ENCODE peak calls at places on chromosomes 6 and 20, in seven cellular contexts. I is neural progenitor cell, L is HCT116, W is GM23248, O is hepatocyte, X is MM.1S, J is GM23338. K is an unnamed sample.

GRCh38 chr6:102398788-102399390 is 1005.4 kb downstream of the GRIK2 start:
- DNase-seq in X (no peak), O (no peak), J (peak; percentile 37), W (no peak), L (no peak), I (no peak), K (no peak)

GRCh38 chr20:1434571-1435336 is 31.9 kb downstream of the NSFL1C start:
- DNase-seq in O (no peak), I (no peak), W (peak; percentile 91), L (no peak), J (peak; percentile 54), X (peak; percentile 93), K (peak; percentile 88)

GRCh38 chr20:31485450-31486339 is 10.6 kb downstream of the REM1 start:
- DNase-seq in O (peak; percentile 49), X (no peak), I (no peak), W (peak; percentile 58), L (no peak), J (peak; percentile 80), K (no peak)

GRCh38 chr6:127190552-127190951 is 72.1 kb downstream of the RSPO3 start:
- DNase-seq in L (peak; percentile 34), O (peak; percentile 46), I (peak; percentile 36), J (peak; percentile 52), X (peak; percentile 32), W (peak; percentile 80), K (peak; percentile 41)

GRCh38 chr20:10113746-10114145 is 79.0 kb downstream of the ANKEF1 start:
- DNase-seq in X (no peak), L (no peak), W (peak; percentile 32), I (no peak), O (no peak), J (no peak), K (peak; percentile 63)

GRCh38 chr6:30163090-30163917 is at the start of gene TRIM15:
- DNase-seq in X (no peak), L (peak; percentile 73), I (peak; percentile 13), W (peak; percentile 18), O (peak; percentile 78), J (peak; percentile 66), K (no peak)

GRCh38 chr20:57174737-57175136 is 91.7 kb downstream of the BMP7 start:
- DNase-seq in L (no peak), J (no peak), I (no peak), O (no peak), W (no peak), X (no peak), K (no peak)

GRCh38 chr6:149323925-149324324 is 6.4 kb downstream of the TAB2 start:
- DNase-seq in W (no peak), X (no peak), I (peak; percentile 28), O (no peak), L (no peak), J (peak; percentile 38), K (no peak)

DNA sequence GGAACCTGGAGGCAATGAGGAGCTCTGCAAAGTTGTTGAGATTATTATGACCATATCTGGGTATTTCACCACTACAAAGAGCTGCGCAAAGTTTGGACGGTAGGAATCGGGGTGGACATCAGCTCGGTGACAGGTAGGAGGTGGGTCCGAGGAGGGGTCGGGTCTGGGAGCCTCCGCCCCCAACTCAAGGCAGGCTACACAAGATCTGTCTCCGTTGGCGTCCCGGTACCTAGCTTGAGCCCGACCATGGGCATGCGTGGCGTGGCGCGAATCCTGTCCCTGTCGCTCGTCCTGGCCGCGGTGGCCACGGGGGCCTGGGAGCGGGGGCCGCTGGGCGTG is 40.2 kb upstream of the ZNFX1 start:
- DNase-seq in W (no peak), O (no peak), X (no peak), I (no peak), J (peak; percentile 42), L (no peak), K (no peak)
- H3K4me3 ChIP-seq in W (peak overlapping the region; percentile 40), O (no peak overlapping the region), X (no peak overlapping the region), I (peak overlapping the region; percentile 52), J (peak overlapping the region; percentile 88), L (no peak overlapping the region), K (peak overlapping the region; percentile 43)

GRCh38 chr6:136609878-136610706 is 59.9 kb upstream of the MAP7 start:
- DNase-seq in I (no peak), L (peak; percentile 98), W (peak; percentile 98), J (peak; percentile 27), X (no peak), O (peak; percentile 69), K (peak; percentile 96)
- TF ChIP-seq EZH2phosphoT487 in I (no peak), L (no peak), W (peak; percentile 88), J (no peak), X (no peak), O (no peak), K (no peak)

GRCh38 chr6:117906905-117907599 is at the start of gene SLC35F1:
- DNase-seq in O (peak; percentile 64), L (no peak), J (peak; percentile 88), X (peak; percentile 70), W (peak; percentile 47), I (peak; percentile 89), K (no peak)
- TF ChIP-seq EZH2 in O (no peak), L (no peak), J (peak; percentile 9), X (no peak), W (peak; percentile 2), I (no peak), K (no peak)

GRCh38 chr20:23034721-23035671 is at the start of gene SSTR4:
- DNase-seq in L (no peak), I (peak; percentile 62), O (peak; percentile 35), X (no peak), J (peak; percentile 49), W (no peak), K (no peak)
- H3K4me3 ChIP-seq in L (no peak within 1 kb of the TSS), I (peak within 1 kb of the TSS; percentile 51), O (no peak within 1 kb of the TSS), X (no peak within 1 kb of the TSS), J (peak within 1 kb of the TSS; percentile 54), W (no peak within 1 kb of the TSS), K (no peak within 1 kb of the TSS)

DNA sequence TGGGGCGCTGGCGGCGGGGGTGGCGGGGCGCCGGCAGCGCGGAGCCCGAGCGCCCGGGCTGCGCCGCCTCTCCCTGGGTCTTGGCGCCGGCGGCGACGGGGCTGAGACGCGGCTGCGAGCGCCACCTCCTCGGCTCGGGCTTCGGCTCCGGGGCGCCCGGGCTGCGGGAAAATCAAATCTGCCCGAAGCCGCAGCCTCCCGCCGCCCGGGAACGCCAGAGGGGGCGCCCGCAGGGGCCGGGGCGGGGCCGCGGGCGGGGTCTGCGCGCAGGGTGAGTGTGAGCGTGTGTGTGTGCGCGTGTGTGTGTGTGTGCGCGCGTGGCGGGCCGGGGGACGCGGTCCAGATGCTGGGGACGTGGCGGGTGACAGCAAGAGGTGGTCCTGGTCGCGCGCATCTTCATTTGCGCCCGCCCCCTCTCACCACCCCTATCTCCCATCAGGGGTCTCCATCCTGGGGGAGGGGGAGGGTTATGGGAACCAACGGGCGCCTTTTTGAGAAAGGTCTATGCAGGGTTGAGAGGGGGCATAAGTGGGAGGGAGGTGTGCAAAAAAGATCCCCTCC is 655 bp upstream of the CPNE5 start:
- DNase-seq in O (peak; percentile 65), I (peak; percentile 77), W (peak; percentile 67), X (peak; percentile 31), J (peak; percentile 65), L (peak; percentile 4), K (peak; percentile 22)
- TF ChIP-seq EZH2phosphoT487 in O (no peak), I (no peak), W (no peak), X (no peak), J (no peak), L (no peak), K (no peak)

K was measured in PC-3.